ENCODE peak calls at places on chromosomes 7 and 10, in four cellular contexts. Q is kidney, T is colonic mucosa, P is GM12865. S is an unnamed sample.
A peak's percentile ranks its signal among the peaks of the same experiment; 100 is the strongest.

GRCh38 chr10:89369142-89370105 is 8.4 kb upstream of the IFIT1B start:
- DNase-seq in T (no peak), Q (no peak), P (peak; percentile 62), S (no peak)

GRCh38 chr10:127576751-127577161 is 27.6 kb downstream of the NPS start:
- DNase-seq in T (no peak), P (no peak), Q (no peak), S (no peak)

GRCh38 chr7:149495785-149496641 is 1.6 kb downstream of the ZNF746 start:
- DNase-seq in P (peak; percentile 25), Q (peak; percentile 87), T (peak; percentile 63), S (no peak)

GRCh38 chr10:12349628-12350166 is 350 bp downstream of the CAMK1D start:
- DNase-seq in T (no peak), Q (no peak), P (no peak), S (no peak)

GRCh38 chr10:12434277-12434676 is 84.9 kb downstream of the CAMK1D start:
- DNase-seq in P (no peak), Q (no peak), T (no peak), S (no peak)

GRCh38 chr10:80523776-80524175 is 13.9 kb upstream of the SH2D4B start:
- DNase-seq in Q (no peak), T (no peak), P (no peak), S (no peak)

GRCh38 chr10:115818015-115818414 is 455.0 kb downstream of the GFRA1 start:
- DNase-seq in P (no peak), Q (no peak), T (no peak), S (no peak)

GRCh38 chr10:79385392-79385795 is 38.1 kb downstream of the PPIF start:
- DNase-seq in Q (no peak), T (no peak), P (no peak), S (no peak)

GRCh38 chr7:82778021-82778420 is 334.4 kb upstream of the CACNA2D1 start:
- DNase-seq in Q (no peak), P (no peak), T (no peak), S (no peak)

GRCh38 chr7:47510192-47510591 is 71.7 kb downstream of the TNS3 start:
- DNase-seq in T (no peak), P (no peak), Q (peak; percentile 23), S (no peak)

GRCh38 chr7:149385195-149385955 is 75.5 kb downstream of the ZNF777 start:
- DNase-seq in T (no peak), P (no peak), Q (no peak), S (no peak)

GRCh38 chr7:154375956-154376355 is 323.8 kb downstream of the DPP6 start:
- DNase-seq in Q (no peak), P (no peak), T (no peak), S (no peak)

GRCh38 chr10:117441812-117442443 is 66.7 kb upstream of the PDZD8 start:
- DNase-seq in T (no peak), P (peak; percentile 26), Q (no peak), S (peak; percentile 62)

GRCh38 chr10:11150876-11151275 is 133.2 kb downstream of the CELF2 start:
- DNase-seq in P (no peak), Q (no peak), T (no peak), S (no peak)

GRCh38 chr10:7986851-7987250 is 67.6 kb upstream of the GATA3 start:
- DNase-seq in T (no peak), P (no peak), Q (no peak), S (no peak)

GRCh38 chr7:104175336-104175984 is 32.4 kb downstream of the ORC5 start:
- DNase-seq in T (no peak), P (no peak), Q (no peak), S (no peak)

GRCh38 chr10:75632750-75633462 is 201.5 kb downstream of the LRMDA start:
- DNase-seq in T (no peak), Q (no peak), P (no peak), S (no peak)

GRCh38 chr7:77415822-77416620 is at the start of gene GSAP:
- DNase-seq in Q (peak; percentile 88), P (peak; percentile 76), T (peak; percentile 68), S (peak; percentile 66)

GRCh38 chr10:7288060-7288690 is 122.7 kb downstream of the SFMBT2 start:
- DNase-seq in Q (no peak), T (no peak), P (no peak), S (no peak)

GRCh38 chr10:42984761-42985325 is 92.0 kb upstream of the RET start:
- DNase-seq in P (no peak), Q (peak; percentile 65), T (peak; percentile 9), S (peak; percentile 43)

GRCh38 chr7:67209256-67209655 is 212.6 kb downstream of the TYW1 start:
- DNase-seq in P (no peak), T (no peak), Q (no peak), S (no peak)

GRCh38 chr10:79066460-79067240 is 2.1 kb upstream of the ZMIZ1 start:
- DNase-seq in Q (peak; percentile 55), P (no peak), T (peak; percentile 69), S (no peak)

GRCh38 chr7:16841681-16842080 is 36.9 kb upstream of the AGR2 start:
- DNase-seq in T (no peak), Q (no peak), P (no peak), S (no peak)

GRCh38 chr7:20365486-20365885 is 34.8 kb downstream of the ITGB8 start:
- DNase-seq in Q (no peak), P (no peak), T (no peak), S (no peak)

GRCh38 chr7:360454-361100 is 70.6 kb downstream of the FOXL3 start:
- DNase-seq in T (no peak), P (no peak), Q (peak; percentile 64), S (peak; percentile 23)

GRCh38 chr7:100044719-100045118 is 4.9 kb upstream of the ZSCAN21 start:
- DNase-seq in T (peak; percentile 53), P (peak; percentile 64), Q (peak; percentile 32), S (peak; percentile 54)
- TF ChIP-seq CTCF in T (no peak), P (peak; percentile 14), Q (peak; percentile 13), S (peak; percentile 21)

GRCh38 chr10:103879831-103880230 is 24.5 kb upstream of the SH3PXD2A start:
- DNase-seq in Q (no peak), P (no peak), T (no peak), S (no peak)

GRCh38 chr10:103881420-103882284 is 26.3 kb upstream of the SH3PXD2A start:
- DNase-seq in Q (no peak), P (no peak), T (no peak), S (no peak)

GRCh38 chr10:103882285-103883007 is 27.1 kb upstream of the SH3PXD2A start:
- DNase-seq in T (no peak), P (no peak), Q (no peak), S (no peak)

GRCh38 chr10:103877861-103878260 is 22.5 kb upstream of the SH3PXD2A start:
- DNase-seq in Q (no peak), P (no peak), T (no peak), S (no peak)

GRCh38 chr10:103879409-103879808 is 24.0 kb upstream of the SH3PXD2A start:
- DNase-seq in P (no peak), Q (no peak), T (no peak), S (no peak)
- TF ChIP-seq CTCF in P (no peak), Q (no peak), T (no peak), S (no peak)

GRCh38 chr7:105531797-105532671 is at the start of gene RINT1:
- DNase-seq in T (peak; percentile 93), P (peak; percentile 96), Q (peak; percentile 96), S (peak; percentile 92)
- TF ChIP-seq CTCF in T (peak; percentile 71), P (peak; percentile 89), Q (peak; percentile 68), S (peak; percentile 84)

DNA sequence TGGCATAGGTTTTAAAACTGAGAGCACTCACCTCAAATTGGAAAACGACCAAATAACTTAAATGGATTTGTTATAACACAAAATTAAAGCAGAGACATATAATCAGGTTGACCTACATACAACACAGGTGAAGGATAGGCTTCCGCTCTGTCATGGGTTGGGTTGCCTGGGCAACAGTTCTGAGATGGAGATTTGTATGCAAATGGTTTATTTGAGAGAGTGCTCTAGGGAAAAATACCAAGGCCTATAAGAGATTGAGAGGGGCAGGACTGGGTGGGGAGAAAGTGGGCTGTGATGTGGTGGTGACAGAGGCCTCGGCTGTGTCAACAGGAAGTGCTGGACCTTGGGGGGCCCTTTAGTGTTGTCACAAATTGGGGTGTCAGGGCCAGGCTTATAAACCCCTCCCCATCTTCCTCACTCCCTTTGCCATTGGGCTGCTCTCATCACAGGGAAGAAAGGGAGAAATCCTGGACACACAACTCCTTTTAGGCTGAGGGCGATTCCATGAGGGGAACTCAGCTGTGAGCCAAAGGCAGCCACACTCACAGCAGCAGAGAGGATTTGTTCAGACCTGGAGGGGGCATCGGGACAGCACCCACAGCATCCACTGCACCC is 105.5 kb upstream of the LYZL1 start:
- DNase-seq in Q (no peak), T (no peak), P (no peak), S (no peak)
- TF ChIP-seq CTCF in Q (no peak), T (no peak), P (no peak), S (no peak)